ENCODE peak calls at places on chromosomes 11 and 22, in eight cellular contexts. Q, K, W, H, B, N, S and L are unnamed samples.
A peak's percentile ranks its signal among the peaks of the same experiment; 100 is the strongest.

GRCh38 chr22:48356731-48357130 is 1470.9 kb downstream of the BRD1 start:
- DNase-seq in Q (no peak), K (peak; percentile 6), W (no peak), H (no peak), B (no peak), N (no peak), S (no peak), L (no peak)

GRCh38 chr11:45664376-45665205 is 831 bp downstream of the CHST1 start:
- DNase-seq in Q (no peak), K (no peak), W (no peak), H (no peak), B (peak; percentile 62), N (no peak), S (no peak), L (no peak)

GRCh38 chr22:30704978-30705377 is 10.3 kb downstream of the OSBP2 start:
- DNase-seq in Q (no peak), K (no peak), W (no peak), H (no peak), B (no peak), N (no peak), S (no peak), L (no peak)

GRCh38 chr11:88402192-88402715 is 64.7 kb upstream of the CTSC start:
- DNase-seq in Q (no peak), K (no peak), W (no peak), H (no peak), B (no peak), N (no peak), S (no peak), L (no peak)

GRCh38 chr11:93917673-93918072 is 67.3 kb upstream of the VSTM5 start:
- DNase-seq in Q (no peak), K (no peak), W (no peak), H (no peak), B (no peak), N (no peak), S (no peak), L (no peak)

GRCh38 chr22:38415046-38415445 is 40.0 kb downstream of the KCNJ4 start:
- DNase-seq in Q (no peak), K (no peak), W (no peak), H (no peak), B (no peak), N (no peak), S (no peak), L (no peak)

GRCh38 chr11:31355131-31355530 is 14.4 kb downstream of the DCDC1 start:
- DNase-seq in Q (no peak), K (no peak), W (no peak), H (no peak), B (no peak), N (no peak), S (no peak), L (no peak)

GRCh38 chr11:64324692-64325469 is 7.0 kb downstream of the PRDX5 start:
- DNase-seq in Q (no peak), K (no peak), W (no peak), H (no peak), B (no peak), N (no peak), S (no peak), L (no peak)

GRCh38 chr11:85627332-85627997 is at the start of gene DLG2:
- DNase-seq in Q (peak; percentile 35), K (no peak), W (no peak), H (no peak), B (no peak), N (no peak), S (peak; percentile 17), L (peak; percentile 58)

GRCh38 chr11:124674168-124674517 is 439 bp downstream of the SPA17 start:
- DNase-seq in Q (no peak), K (no peak), W (no peak), H (no peak), B (no peak), N (no peak), S (no peak), L (no peak)

GRCh38 chr11:68414457-68415221 is 45.9 kb upstream of the PPP6R3 start:
- DNase-seq in Q (no peak), K (no peak), W (no peak), H (no peak), B (no peak), N (no peak), S (no peak), L (no peak)

GRCh38 chr11:108494182-108494581 is 4.0 kb downstream of the POGLUT3 start:
- DNase-seq in Q (no peak), K (no peak), W (no peak), H (no peak), B (no peak), N (no peak), S (no peak), L (peak; percentile 7)

GRCh38 chr22:33126881-33127280 is 68.7 kb upstream of the SYN3 start:
- DNase-seq in Q (no peak), K (no peak), W (no peak), H (no peak), B (no peak), N (no peak), S (no peak), L (no peak)

GRCh38 chr11:96324912-96325311 is 18.1 kb downstream of the MAML2 start:
- DNase-seq in Q (no peak), K (no peak), W (no peak), H (no peak), B (no peak), N (no peak), S (no peak), L (no peak)

GRCh38 chr11:109422755-109423113 is 744 bp downstream of the C11orf87 start:
- DNase-seq in Q (no peak), K (no peak), W (no peak), H (no peak), B (no peak), N (no peak), S (no peak), L (no peak)

GRCh38 chr11:30775123-30775522 is 189.0 kb upstream of the MPPED2 start:
- DNase-seq in Q (no peak), K (no peak), W (no peak), H (no peak), B (no peak), N (no peak), S (no peak), L (no peak)

GRCh38 chr11:17446482-17446881 is 30.2 kb downstream of the ABCC8 start:
- DNase-seq in Q (no peak), K (no peak), W (no peak), H (no peak), B (no peak), N (no peak), S (no peak), L (no peak)

GRCh38 chr11:62689421-62690183 is at the start of gene LRRN4CL:
- DNase-seq in Q (peak; percentile 88), K (no peak), W (no peak), H (peak; percentile 67), B (no peak), N (peak; percentile 97), S (peak; percentile 42), L (peak; percentile 52)

GRCh38 chr11:95145430-95146063 is 55.9 kb downstream of the ENDOD1 start:
- DNase-seq in Q (no peak), K (no peak), W (no peak), H (no peak), B (no peak), N (no peak), S (no peak), L (peak; percentile 71)

GRCh38 chr11:68269414-68270081 is 2.2 kb downstream of the C11orf24 start:
- DNase-seq in Q (peak; percentile 5), K (no peak), W (no peak), H (no peak), B (no peak), N (peak; percentile 49), S (no peak), L (peak; percentile 20)

GRCh38 chr22:45491841-45492240 is 10.8 kb upstream of the FBLN1 start:
- DNase-seq in Q (no peak), K (no peak), W (no peak), H (no peak), B (no peak), N (no peak), S (no peak), L (no peak)

GRCh38 chr11:13367115-13367514 is 89.5 kb downstream of the BMAL1 start:
- DNase-seq in Q (no peak), K (no peak), W (no peak), H (no peak), B (no peak), N (no peak), S (no peak), L (no peak)

GRCh38 chr11:131749100-131749499 is 378.7 kb downstream of the NTM start:
- DNase-seq in Q (no peak), K (no peak), W (no peak), H (no peak), B (no peak), N (no peak), S (no peak), L (no peak)

GRCh38 chr11:8786933-8787332 is 104.3 kb downstream of the RPL27A start:
- DNase-seq in Q (no peak), K (no peak), W (no peak), H (no peak), B (no peak), N (no peak), S (no peak), L (no peak)

GRCh38 chr22:27430799-27431480 is 370.6 kb downstream of the MN1 start:
- DNase-seq in Q (no peak), K (no peak), W (no peak), H (no peak), B (no peak), N (no peak), S (no peak), L (no peak)

DNA sequence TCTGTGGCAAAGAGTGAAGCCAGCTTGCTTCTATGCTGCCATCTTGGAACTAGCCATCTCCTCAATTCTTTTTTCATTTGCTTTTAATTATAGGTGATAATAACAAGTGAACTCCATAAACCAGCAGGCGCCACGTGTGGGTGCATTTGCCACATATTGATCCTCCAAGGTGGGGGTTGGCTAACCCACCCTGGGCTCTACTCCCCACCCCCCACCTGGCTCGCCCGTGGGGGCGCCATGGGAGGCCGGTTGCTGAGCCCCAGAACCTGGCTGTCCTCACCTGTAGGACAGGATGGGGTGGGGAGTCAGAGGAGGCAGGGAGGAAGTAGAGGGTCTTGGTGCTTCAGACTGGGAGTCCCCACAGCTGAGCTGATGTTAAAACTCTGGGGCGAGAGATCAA is 59.6 kb downstream of the BRD1 start:
- DNase-seq in Q (no peak), K (peak; percentile 37), W (no peak), H (peak; percentile 3), B (no peak), N (no peak), S (no peak), L (no peak)
- TF ChIP-seq POLR2A in Q (no peak), K (no peak), W (no peak), H (no peak), B (no peak), N (no peak), S (no peak), L (no peak)

GRCh38 chr11:65574963-65575567 is 788 bp upstream of the EHBP1L1 start:
- DNase-seq in Q (no peak), K (peak; percentile 79), W (no peak), H (peak; percentile 75), B (no peak), N (no peak), S (peak; percentile 79), L (peak; percentile 94)
- TF ChIP-seq POLR2A in Q (no peak), K (peak; percentile 37), W (no peak), H (no peak), B (no peak), N (no peak), S (no peak), L (peak; percentile 76)

GRCh38 chr11:2376751-2377451 is at the start of gene CD81:
- DNase-seq in Q (peak; percentile 45), K (peak; percentile 75), W (no peak), H (no peak), B (peak; percentile 82), N (peak; percentile 88), S (peak; percentile 59), L (peak; percentile 68)
- TF ChIP-seq POLR2A in Q (no peak), K (no peak), W (no peak), H (no peak), B (no peak), N (no peak), S (no peak), L (no peak)

GRCh38 chr11:134014502-134014901 is 54.4 kb upstream of the JAM3 start:
- DNase-seq in Q (no peak), K (no peak), W (no peak), H (no peak), B (no peak), N (no peak), S (peak; percentile 55), L (no peak)
- TF ChIP-seq POLR2A in Q (no peak), K (no peak), W (no peak), H (no peak), B (no peak), N (no peak), S (no peak), L (no peak)